ENCODE peak calls at places on chromosome 4, in four cellular contexts. Y is HepG2, F is GM12878, N is H1. B is an unnamed sample.

GRCh38 chr4:123453006-123453685 is 56.6 kb downstream of the SPRY1 start:
- DNase-seq in Y (no peak), F (no peak), N (no peak), B (no peak)

GRCh38 chr4:55920571-55920970 is 28.2 kb upstream of the CEP135 start:
- DNase-seq in N (no peak), Y (no peak), F (no peak), B (no peak)

GRCh38 chr4:86961605-86962295 is 26.9 kb downstream of the AFF1 start:
- DNase-seq in F (peak; percentile 85), N (no peak), Y (no peak), B (no peak)

GRCh38 chr4:115325836-115326235 is 212.4 kb upstream of the NDST4 start:
- DNase-seq in Y (no peak), F (no peak), N (no peak), B (no peak)

GRCh38 chr4:155768370-155768769 is 9.5 kb downstream of the GUCY1B1 start:
- DNase-seq in F (no peak), N (no peak), Y (no peak), B (no peak)

GRCh38 chr4:184345573-184345922 is 127.9 kb upstream of the ENPP6 start:
- DNase-seq in F (no peak), N (no peak), Y (no peak), B (no peak)

GRCh38 chr4:89410687-89411086 is 103.1 kb upstream of the GPRIN3 start:
- DNase-seq in Y (no peak), N (no peak), F (no peak), B (no peak)

GRCh38 chr4:36241771-36242170 is 2.5 kb downstream of the ARAP2 start:
- DNase-seq in Y (no peak), F (peak; percentile 53), N (no peak), B (no peak)

GRCh38 chr4:155392486-155393184 is 15.9 kb upstream of the MAP9 start:
- DNase-seq in F (no peak), N (no peak), Y (peak; percentile 7), B (no peak)

GRCh38 chr4:3868146-3868840 is 102.1 kb downstream of the ADRA2C start:
- DNase-seq in Y (no peak), F (no peak), N (no peak), B (no peak)

GRCh38 chr4:161929966-161930365 is 233.8 kb downstream of the FSTL5 start:
- DNase-seq in N (no peak), F (no peak), Y (no peak), B (no peak)

DNA sequence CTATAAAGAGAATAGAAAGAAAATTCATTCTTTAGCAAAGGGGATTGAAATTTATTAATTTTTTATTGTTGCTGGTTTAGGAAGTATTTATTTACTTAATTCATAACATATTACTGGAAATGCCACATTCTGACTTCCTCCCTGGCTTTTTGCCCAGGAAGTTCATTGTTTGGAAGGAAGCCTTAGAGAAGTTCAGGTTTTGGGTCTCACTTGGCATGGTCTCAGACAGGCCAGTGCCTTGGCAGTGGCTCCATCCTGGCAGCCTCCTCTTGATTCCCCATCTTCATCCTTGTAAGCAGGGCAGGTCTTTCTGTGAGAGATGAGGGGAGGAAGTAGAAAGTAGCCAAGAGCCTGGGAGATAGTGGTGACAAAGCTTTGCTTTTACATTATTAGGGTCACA is 50.5 kb downstream of the IL15 start:
- DNase-seq in Y (no peak), N (no peak), F (no peak), B (no peak)
- TF ChIP-seq SUZ12 in Y (no peak), N (no peak), F (no peak), B (no peak)

GRCh38 chr4:152707632-152708031 is 27.8 kb upstream of the TMEM154 start:
- DNase-seq in N (no peak), F (no peak), Y (no peak), B (no peak)
- H3K4me1 ChIP-seq in N (peaks cover 16% of the 10 kb centered on the region), F (peaks cover 11% of the 10 kb centered on the region), Y (no peaks in the 10 kb centered on the region), B (no peaks in the 10 kb centered on the region)

GRCh38 chr4:5772528-5773270 is 61.7 kb downstream of the EVC start:
- DNase-seq in F (no peak), N (no peak), Y (no peak), B (no peak)
- TF ChIP-seq SUZ12 in F (no peak), N (no peak), Y (no peak), B (no peak)

DNA sequence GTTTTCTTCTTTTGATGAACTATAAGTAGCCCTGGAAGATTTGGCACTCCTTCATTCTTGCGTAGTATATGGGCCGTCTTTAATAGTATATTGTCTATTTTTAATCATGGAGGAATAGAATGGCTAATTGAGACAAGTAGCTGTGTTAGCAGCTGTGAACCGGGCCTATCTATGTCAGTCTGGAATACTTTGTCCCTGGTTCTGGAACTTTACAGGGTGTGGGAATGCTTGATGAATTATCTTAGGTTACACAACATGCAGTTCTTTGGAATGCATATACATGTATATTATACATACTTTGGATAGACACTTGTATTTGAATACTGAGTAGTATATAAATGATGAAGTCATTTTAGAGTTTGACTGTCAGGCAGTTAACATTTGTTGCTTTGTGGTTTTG is 37.3 kb downstream of the PDLIM5 start:
- DNase-seq in Y (no peak), N (no peak), F (no peak), B (no peak)
- H3K4me1 ChIP-seq in Y (no peaks in the 10 kb centered on the region), N (no peaks in the 10 kb centered on the region), F (no peaks in the 10 kb centered on the region), B (no peaks in the 10 kb centered on the region)

GRCh38 chr4:126475730-126476129 is 1157.0 kb upstream of the INTU start:
- DNase-seq in N (no peak), Y (no peak), F (no peak), B (no peak)

DNA sequence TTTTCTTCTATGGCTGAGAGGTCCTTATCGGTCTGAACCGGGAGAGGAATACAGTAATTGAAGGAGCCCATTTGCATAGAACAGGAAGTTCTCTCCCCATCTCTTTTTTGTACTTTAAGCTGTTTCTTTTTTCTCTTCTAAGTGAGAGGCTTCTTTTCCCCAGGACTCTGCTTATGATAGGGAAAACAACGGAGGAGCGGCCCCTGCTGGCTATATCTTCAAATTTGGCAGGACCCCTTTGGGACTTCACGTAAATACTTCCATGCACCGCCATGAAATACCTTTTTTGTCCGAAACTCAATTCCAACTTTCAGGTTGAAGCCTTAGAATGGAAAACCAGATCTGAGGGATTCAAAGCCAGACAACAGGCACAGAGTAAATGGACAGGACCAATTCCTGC is 1153.0 kb upstream of the INTU start:
- DNase-seq in N (peak; percentile 7), Y (no peak), F (no peak), B (no peak)
- TF ChIP-seq SUZ12 in N (no peak), Y (no peak), F (no peak), B (no peak)

GRCh38 chr4:158776106-158776505 is 7.3 kb downstream of the FNIP2 start:
- DNase-seq in Y (no peak), N (no peak), F (no peak), B (no peak)
- H3K4me1 ChIP-seq in Y (peaks cover 85% of the 10 kb centered on the region), N (no peaks in the 10 kb centered on the region), F (peaks cover 10% of the 10 kb centered on the region), B (no peaks in the 10 kb centered on the region)

DNA sequence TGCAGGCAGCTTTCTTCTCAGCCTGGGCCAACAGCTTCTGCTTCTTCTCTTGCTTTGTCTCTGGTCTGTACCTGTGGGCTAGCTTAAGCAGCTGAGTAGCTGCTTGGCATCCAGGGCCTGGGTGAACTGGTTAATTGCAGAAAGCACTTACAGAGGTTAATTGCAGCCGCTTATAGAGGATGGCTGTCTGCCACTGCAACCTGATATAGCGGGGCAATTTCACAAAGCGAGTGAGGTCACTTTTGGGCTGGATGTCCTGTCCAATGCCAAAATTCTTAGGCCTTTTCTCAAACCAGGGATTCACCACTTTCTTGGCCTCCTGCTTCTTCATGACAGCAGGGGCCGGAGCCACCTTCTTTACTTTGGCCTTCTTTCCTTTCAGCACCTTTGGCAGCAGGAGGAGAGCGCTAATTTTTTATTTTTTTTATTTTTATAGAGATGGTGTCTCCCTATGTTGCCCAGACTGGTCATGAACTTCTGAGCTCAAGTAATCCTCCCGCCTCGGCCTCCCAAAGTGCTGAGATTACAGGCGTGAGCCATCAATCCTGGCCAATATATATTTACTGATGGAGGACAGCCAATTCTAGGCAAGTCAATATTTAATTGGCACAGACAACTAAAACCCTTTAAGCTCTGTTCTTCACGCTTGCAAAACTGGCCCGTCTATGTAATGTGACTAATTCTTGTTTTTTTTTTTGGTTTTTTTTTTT is 61.0 kb downstream of the ENOPH1 start:
- DNase-seq in N (no peak), F (no peak), Y (no peak), B (no peak)
- TF ChIP-seq SUZ12 in N (no peak), F (no peak), Y (no peak), B (no peak)

DNA sequence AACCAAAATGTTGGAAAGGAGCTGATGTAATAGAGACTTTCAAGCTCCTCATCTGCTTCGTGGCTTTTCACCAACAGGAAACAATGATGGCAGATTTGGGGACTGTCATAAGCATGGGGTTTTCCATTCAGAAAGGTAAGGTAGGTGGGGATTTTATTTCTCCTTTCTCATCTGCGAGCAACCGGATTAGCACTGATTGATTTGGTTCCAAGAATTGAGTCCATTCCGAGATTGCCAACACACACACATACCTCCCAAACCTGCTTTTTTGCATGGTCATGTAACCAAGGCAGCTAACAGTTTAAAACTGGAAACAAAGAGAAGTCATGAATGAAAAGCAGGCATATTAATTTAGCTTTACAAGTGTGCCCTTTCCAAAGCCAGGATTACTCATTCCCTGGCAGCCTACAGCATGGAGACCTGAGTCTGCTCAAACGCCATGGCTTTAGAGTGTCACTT is 63.0 kb upstream of the LNX1 start:
- DNase-seq in N (no peak), Y (no peak), F (peak; percentile 58), B (no peak)
- H3K4me1 ChIP-seq in N (no peaks in the 10 kb centered on the region), Y (no peaks in the 10 kb centered on the region), F (peaks cover 16% of the 10 kb centered on the region), B (no peaks in the 10 kb centered on the region)

DNA sequence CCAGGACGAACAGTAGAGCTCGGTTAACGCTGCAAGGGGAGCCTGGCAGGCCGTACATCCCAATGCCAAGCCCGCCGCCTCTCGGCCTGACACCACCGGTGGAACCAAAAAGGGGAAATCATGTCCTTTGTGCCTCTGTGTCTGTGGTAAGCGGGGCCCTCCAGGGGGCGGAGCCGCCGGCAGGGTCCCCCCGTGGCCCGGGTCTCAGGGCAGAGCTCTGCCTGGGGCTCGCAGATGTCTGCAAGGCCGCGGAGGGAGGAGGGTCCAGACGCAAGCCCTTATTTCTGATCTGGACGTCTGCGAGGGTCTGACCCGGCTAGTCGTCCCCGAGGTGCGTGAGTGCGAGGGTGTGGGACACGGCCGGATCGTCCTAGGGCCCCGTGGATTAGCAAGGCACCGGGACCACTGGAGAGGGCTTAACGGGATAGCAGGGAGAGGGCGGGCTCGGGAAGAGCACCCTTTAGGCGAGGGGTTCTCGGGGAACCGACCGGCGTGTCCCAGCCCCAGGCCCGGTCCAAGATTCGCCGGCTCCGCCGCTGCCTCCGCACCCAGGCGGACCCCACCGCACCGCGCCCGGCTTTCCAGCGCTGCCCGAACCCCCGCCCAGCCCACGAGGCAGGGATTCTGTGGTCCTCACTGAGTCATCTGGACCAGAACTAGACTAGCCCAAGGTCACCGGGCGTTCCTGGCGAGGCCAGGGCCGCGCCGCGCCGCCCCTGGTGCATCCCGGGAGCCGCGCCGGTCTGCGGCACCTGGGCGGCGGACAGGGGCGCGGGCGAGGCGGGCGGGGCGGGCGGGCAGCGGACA is 858 bp upstream of the FAM193A start:
- DNase-seq in Y (peak; percentile 42), F (no peak), N (no peak), B (no peak)
- TF ChIP-seq SUZ12 in Y (no peak), F (no peak), N (no peak), B (no peak)